ENCODE peak calls at places on chromosomes 11 and 22, in eight cellular contexts. One of them, this sample, is unnamed. For H3K4me1, the result is how much of the 10 kb centered on the place peaks cover.

GRCh38 chr22:41596776-41597634 is 7.4 kb upstream of the PMM1 start:
- DNase-seq in spleen: peak
- DNase-seq in cardiac muscle cell: peak
- DNase-seq in testis: peak
- DNase-seq in lower lobe of right lung: peak
- DNase-seq in hepatocyte: peak
- DNase-seq in body of pancreas: peak
- DNase-seq in ascending aorta: no peak
- DNase-seq in this sample: no peak

GRCh38 chr11:27717377-27717776 is 17.1 kb upstream of the BDNF start:
- DNase-seq in spleen: no peak
- DNase-seq in cardiac muscle cell: peak
- DNase-seq in testis: no peak
- DNase-seq in lower lobe of right lung: no peak
- DNase-seq in hepatocyte: no peak
- DNase-seq in body of pancreas: no peak
- DNase-seq in ascending aorta: no peak
- DNase-seq in this sample: no peak

GRCh38 chr22:49106136-49106930 is 721.3 kb downstream of the BRD1 start:
- DNase-seq in spleen: no peak
- DNase-seq in cardiac muscle cell: no peak
- DNase-seq in testis: no peak
- DNase-seq in lower lobe of right lung: no peak
- DNase-seq in hepatocyte: no peak
- DNase-seq in body of pancreas: no peak
- DNase-seq in ascending aorta: no peak
- DNase-seq in this sample: no peak

GRCh38 chr22:39900306-39901227 is at the start of gene GRAP2:
- DNase-seq in spleen: no peak
- DNase-seq in cardiac muscle cell: no peak
- DNase-seq in testis: no peak
- DNase-seq in lower lobe of right lung: no peak
- DNase-seq in hepatocyte: no peak
- DNase-seq in body of pancreas: no peak
- DNase-seq in ascending aorta: no peak
- DNase-seq in this sample: no peak

GRCh38 chr22:41862530-41863266 is 29.8 kb downstream of the SREBF2 start:
- DNase-seq in spleen: peak
- DNase-seq in cardiac muscle cell: no peak
- DNase-seq in testis: no peak
- DNase-seq in lower lobe of right lung: no peak
- DNase-seq in hepatocyte: no peak
- DNase-seq in body of pancreas: no peak
- DNase-seq in ascending aorta: no peak
- DNase-seq in this sample: no peak

GRCh38 chr22:21445437-21446127 is 21.6 kb upstream of the TMEM191C start:
- DNase-seq in spleen: no peak
- DNase-seq in cardiac muscle cell: no peak
- DNase-seq in testis: peak
- DNase-seq in lower lobe of right lung: peak
- DNase-seq in hepatocyte: no peak
- DNase-seq in body of pancreas: no peak
- DNase-seq in ascending aorta: no peak
- DNase-seq in this sample: no peak

GRCh38 chr22:28999510-29000224 is 62.0 kb downstream of the C22orf31 start:
- DNase-seq in spleen: no peak
- DNase-seq in cardiac muscle cell: no peak
- DNase-seq in testis: no peak
- DNase-seq in lower lobe of right lung: no peak
- DNase-seq in hepatocyte: no peak
- DNase-seq in body of pancreas: no peak
- DNase-seq in ascending aorta: no peak
- DNase-seq in this sample: no peak

GRCh38 chr11:96357794-96358193 is 14.8 kb upstream of the MAML2 start:
- DNase-seq in spleen: no peak
- DNase-seq in cardiac muscle cell: no peak
- DNase-seq in testis: no peak
- DNase-seq in lower lobe of right lung: no peak
- DNase-seq in hepatocyte: no peak
- DNase-seq in body of pancreas: no peak
- DNase-seq in ascending aorta: no peak
- DNase-seq in this sample: no peak

GRCh38 chr11:69587454-69588081 is 53.4 kb upstream of the CCND1 start:
- DNase-seq in spleen: no peak
- DNase-seq in cardiac muscle cell: peak
- DNase-seq in testis: no peak
- DNase-seq in lower lobe of right lung: no peak
- DNase-seq in hepatocyte: no peak
- DNase-seq in body of pancreas: no peak
- DNase-seq in ascending aorta: no peak
- DNase-seq in this sample: peak

GRCh38 chr11:26571861-26572654 is at the start of gene MUC15:
- DNase-seq in spleen: no peak
- DNase-seq in cardiac muscle cell: no peak
- DNase-seq in testis: no peak
- DNase-seq in lower lobe of right lung: peak
- DNase-seq in hepatocyte: no peak
- DNase-seq in body of pancreas: peak
- DNase-seq in ascending aorta: no peak
- DNase-seq in this sample: peak

GRCh38 chr11:34669458-34669857 is 48.6 kb downstream of the EHF start:
- DNase-seq in spleen: no peak
- DNase-seq in cardiac muscle cell: no peak
- DNase-seq in testis: no peak
- DNase-seq in lower lobe of right lung: no peak
- DNase-seq in hepatocyte: no peak
- DNase-seq in body of pancreas: no peak
- DNase-seq in ascending aorta: no peak
- DNase-seq in this sample: no peak

GRCh38 chr22:27490080-27490479 is 311.5 kb downstream of the MN1 start:
- DNase-seq in spleen: peak
- DNase-seq in cardiac muscle cell: no peak
- DNase-seq in testis: no peak
- DNase-seq in lower lobe of right lung: no peak
- DNase-seq in hepatocyte: no peak
- DNase-seq in body of pancreas: no peak
- DNase-seq in ascending aorta: no peak
- DNase-seq in this sample: no peak

GRCh38 chr22:24156146-24156914 is 25.0 kb upstream of the SUSD2 start:
- DNase-seq in spleen: peak
- DNase-seq in cardiac muscle cell: peak
- DNase-seq in testis: peak
- DNase-seq in lower lobe of right lung: peak
- DNase-seq in hepatocyte: peak
- DNase-seq in body of pancreas: no peak
- DNase-seq in ascending aorta: no peak
- DNase-seq in this sample: no peak

GRCh38 chr11:134841411-134841810 is 429.4 kb upstream of the B3GAT1 start:
- DNase-seq in spleen: no peak
- DNase-seq in cardiac muscle cell: no peak
- DNase-seq in testis: no peak
- DNase-seq in lower lobe of right lung: no peak
- DNase-seq in hepatocyte: no peak
- DNase-seq in body of pancreas: no peak
- DNase-seq in ascending aorta: no peak
- DNase-seq in this sample: no peak

GRCh38 chr11:11476499-11476898 is 123.4 kb upstream of the CSNK2A3 start:
- DNase-seq in spleen: no peak
- DNase-seq in cardiac muscle cell: no peak
- DNase-seq in testis: no peak
- DNase-seq in lower lobe of right lung: no peak
- DNase-seq in hepatocyte: no peak
- DNase-seq in body of pancreas: no peak
- DNase-seq in ascending aorta: no peak
- DNase-seq in this sample: peak

GRCh38 chr11:59102259-59102765 is 4.7 kb upstream of the FAM111B start:
- DNase-seq in spleen: peak
- DNase-seq in cardiac muscle cell: peak
- DNase-seq in testis: peak
- DNase-seq in lower lobe of right lung: peak
- DNase-seq in hepatocyte: peak
- DNase-seq in body of pancreas: peak
- DNase-seq in ascending aorta: no peak
- DNase-seq in this sample: no peak

GRCh38 chr11:72696866-72697428 is 22.7 kb upstream of the PDE2A start:
- DNase-seq in spleen: no peak
- DNase-seq in cardiac muscle cell: no peak
- DNase-seq in testis: peak
- DNase-seq in lower lobe of right lung: no peak
- DNase-seq in hepatocyte: no peak
- DNase-seq in body of pancreas: peak
- DNase-seq in ascending aorta: no peak
- DNase-seq in this sample: no peak

GRCh38 chr11:119903389-119903788 is 174.4 kb upstream of the NECTIN1 start:
- DNase-seq in spleen: peak
- DNase-seq in cardiac muscle cell: no peak
- DNase-seq in testis: no peak
- DNase-seq in lower lobe of right lung: no peak
- DNase-seq in hepatocyte: peak
- DNase-seq in body of pancreas: no peak
- DNase-seq in ascending aorta: no peak
- DNase-seq in this sample: no peak
- H3K4me1 ChIP-seq in spleen: under half
- H3K4me1 ChIP-seq in cardiac muscle cell: half or more
- H3K4me1 ChIP-seq in testis: under half
- H3K4me1 ChIP-seq in lower lobe of right lung: under half
- H3K4me1 ChIP-seq in hepatocyte: under half
- H3K4me1 ChIP-seq in body of pancreas: under half
- H3K4me1 ChIP-seq in ascending aorta: under half
- H3K4me1 ChIP-seq in this sample: under half

DNA sequence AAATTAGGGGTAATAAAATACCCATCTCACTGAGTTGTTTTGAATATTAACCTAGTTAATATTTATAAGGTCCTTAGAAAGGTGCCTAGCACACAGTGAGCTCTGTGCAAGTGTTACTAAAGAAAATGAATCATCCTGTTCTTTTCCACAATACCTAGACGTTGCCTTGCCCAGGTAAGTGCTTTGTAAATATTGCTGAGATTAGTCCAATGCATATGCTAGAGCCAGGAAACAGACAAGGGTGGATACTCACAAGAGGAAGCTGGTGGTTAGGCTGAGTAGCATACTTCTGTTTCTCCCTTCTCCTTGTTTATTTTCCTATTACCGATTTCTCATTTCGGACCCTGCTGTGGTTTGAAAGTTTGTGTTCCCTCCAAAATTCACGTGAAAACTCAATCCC is 58.1 kb upstream of the BARX2 start:
- DNase-seq in spleen: no peak
- DNase-seq in cardiac muscle cell: no peak
- DNase-seq in testis: no peak
- DNase-seq in lower lobe of right lung: no peak
- DNase-seq in hepatocyte: peak
- DNase-seq in body of pancreas: peak
- DNase-seq in ascending aorta: no peak
- DNase-seq in this sample: peak
- H3K4me1 ChIP-seq in spleen: under half
- H3K4me1 ChIP-seq in cardiac muscle cell: under half
- H3K4me1 ChIP-seq in testis: under half
- H3K4me1 ChIP-seq in lower lobe of right lung: half or more
- H3K4me1 ChIP-seq in hepatocyte: under half
- H3K4me1 ChIP-seq in body of pancreas: half or more
- H3K4me1 ChIP-seq in ascending aorta: under half
- H3K4me1 ChIP-seq in this sample: under half

GRCh38 chr11:21169639-21170038 is 500.3 kb downstream of the NELL1 start:
- DNase-seq in spleen: peak
- DNase-seq in cardiac muscle cell: no peak
- DNase-seq in testis: no peak
- DNase-seq in lower lobe of right lung: no peak
- DNase-seq in hepatocyte: no peak
- DNase-seq in body of pancreas: no peak
- DNase-seq in ascending aorta: no peak
- DNase-seq in this sample: no peak

GRCh38 chr11:21180194-21180593 is 510.8 kb downstream of the NELL1 start:
- DNase-seq in spleen: no peak
- DNase-seq in cardiac muscle cell: no peak
- DNase-seq in testis: no peak
- DNase-seq in lower lobe of right lung: no peak
- DNase-seq in hepatocyte: no peak
- DNase-seq in body of pancreas: no peak
- DNase-seq in ascending aorta: no peak
- DNase-seq in this sample: no peak

GRCh38 chr11:21177379-21177778 is 508.0 kb downstream of the NELL1 start:
- DNase-seq in spleen: no peak
- DNase-seq in cardiac muscle cell: no peak
- DNase-seq in testis: no peak
- DNase-seq in lower lobe of right lung: no peak
- DNase-seq in hepatocyte: no peak
- DNase-seq in body of pancreas: no peak
- DNase-seq in ascending aorta: no peak
- DNase-seq in this sample: peak

GRCh38 chr11:21174781-21175180 is 505.4 kb downstream of the NELL1 start:
- DNase-seq in spleen: no peak
- DNase-seq in cardiac muscle cell: no peak
- DNase-seq in testis: no peak
- DNase-seq in lower lobe of right lung: no peak
- DNase-seq in hepatocyte: no peak
- DNase-seq in body of pancreas: no peak
- DNase-seq in ascending aorta: no peak
- DNase-seq in this sample: peak
- H3K4me1 ChIP-seq in spleen: under half
- H3K4me1 ChIP-seq in cardiac muscle cell: under half
- H3K4me1 ChIP-seq in testis: under half
- H3K4me1 ChIP-seq in lower lobe of right lung: under half
- H3K4me1 ChIP-seq in hepatocyte: under half
- H3K4me1 ChIP-seq in body of pancreas: under half
- H3K4me1 ChIP-seq in ascending aorta: under half
- H3K4me1 ChIP-seq in this sample: under half

GRCh38 chr11:14347494-14347893 is 11.5 kb downstream of the RRAS2 start:
- DNase-seq in spleen: no peak
- DNase-seq in cardiac muscle cell: no peak
- DNase-seq in testis: no peak
- DNase-seq in lower lobe of right lung: no peak
- DNase-seq in hepatocyte: no peak
- DNase-seq in body of pancreas: no peak
- DNase-seq in ascending aorta: no peak
- DNase-seq in this sample: no peak
- H3K4me1 ChIP-seq in spleen: under half
- H3K4me1 ChIP-seq in cardiac muscle cell: under half
- H3K4me1 ChIP-seq in testis: under half
- H3K4me1 ChIP-seq in lower lobe of right lung: under half
- H3K4me1 ChIP-seq in hepatocyte: under half
- H3K4me1 ChIP-seq in body of pancreas: under half
- H3K4me1 ChIP-seq in ascending aorta: under half
- H3K4me1 ChIP-seq in this sample: under half

GRCh38 chr11:9823439-9823838 is 159.6 kb downstream of the SWAP70 start:
- DNase-seq in spleen: no peak
- DNase-seq in cardiac muscle cell: no peak
- DNase-seq in testis: no peak
- DNase-seq in lower lobe of right lung: no peak
- DNase-seq in hepatocyte: no peak
- DNase-seq in body of pancreas: no peak
- DNase-seq in ascending aorta: no peak
- DNase-seq in this sample: peak
- H3K4me1 ChIP-seq in spleen: under half
- H3K4me1 ChIP-seq in cardiac muscle cell: under half
- H3K4me1 ChIP-seq in testis: under half
- H3K4me1 ChIP-seq in lower lobe of right lung: under half
- H3K4me1 ChIP-seq in hepatocyte: under half
- H3K4me1 ChIP-seq in body of pancreas: under half
- H3K4me1 ChIP-seq in ascending aorta: under half
- H3K4me1 ChIP-seq in this sample: under half

GRCh38 chr22:38696606-38697005 is 4.1 kb downstream of the JOSD1 start:
- DNase-seq in spleen: no peak
- DNase-seq in cardiac muscle cell: peak
- DNase-seq in testis: no peak
- DNase-seq in lower lobe of right lung: no peak
- DNase-seq in hepatocyte: peak
- DNase-seq in body of pancreas: no peak
- DNase-seq in ascending aorta: no peak
- DNase-seq in this sample: peak
- H3K4me1 ChIP-seq in spleen: half or more
- H3K4me1 ChIP-seq in cardiac muscle cell: under half
- H3K4me1 ChIP-seq in testis: under half
- H3K4me1 ChIP-seq in lower lobe of right lung: half or more
- H3K4me1 ChIP-seq in hepatocyte: under half
- H3K4me1 ChIP-seq in body of pancreas: under half
- H3K4me1 ChIP-seq in ascending aorta: under half
- H3K4me1 ChIP-seq in this sample: under half

This sample was measured in foreskin keratinocyte.